ENCODE peak calls at places on chromosomes 3 and 15, in seven cellular contexts. One of them, this sample, is unnamed.

GRCh38 chr3:74268753-74269152 is 345.7 kb downstream of the CNTN3 start:
- DNase-seq in HL-60: no peak
- DNase-seq in CD8-positive, alpha-beta T cell: no peak
- DNase-seq in AG09319: no peak
- DNase-seq in H1: no peak
- DNase-seq in glutamatergic neuron: no peak
- DNase-seq in endothelial cell: no peak
- DNase-seq in this sample: no peak

GRCh38 chr15:43253431-43254403 is 13.0 kb downstream of the TGM5 start:
- DNase-seq in HL-60: peak
- DNase-seq in CD8-positive, alpha-beta T cell: no peak
- DNase-seq in AG09319: no peak
- DNase-seq in H1: no peak
- DNase-seq in glutamatergic neuron: no peak
- DNase-seq in endothelial cell: no peak
- DNase-seq in this sample: no peak

GRCh38 chr3:117611242-117611641 is 901.7 kb downstream of the TUSC7 start:
- DNase-seq in HL-60: no peak
- DNase-seq in CD8-positive, alpha-beta T cell: no peak
- DNase-seq in AG09319: no peak
- DNase-seq in H1: no peak
- DNase-seq in glutamatergic neuron: no peak
- DNase-seq in endothelial cell: no peak
- DNase-seq in this sample: no peak

GRCh38 chr15:65902373-65902772 is 33.1 kb downstream of the RAB11A start:
- DNase-seq in HL-60: peak
- DNase-seq in CD8-positive, alpha-beta T cell: no peak
- DNase-seq in AG09319: no peak
- DNase-seq in H1: peak
- DNase-seq in glutamatergic neuron: no peak
- DNase-seq in endothelial cell: no peak
- DNase-seq in this sample: no peak

GRCh38 chr3:101902041-101902440 is 52.7 kb downstream of the NFKBIZ start:
- DNase-seq in HL-60: no peak
- DNase-seq in CD8-positive, alpha-beta T cell: no peak
- DNase-seq in AG09319: peak
- DNase-seq in H1: no peak
- DNase-seq in glutamatergic neuron: no peak
- DNase-seq in endothelial cell: no peak
- DNase-seq in this sample: no peak

GRCh38 chr3:10783360-10784346 is 32.4 kb upstream of the SLC6A11 start:
- DNase-seq in HL-60: peak
- DNase-seq in CD8-positive, alpha-beta T cell: peak
- DNase-seq in AG09319: no peak
- DNase-seq in H1: peak
- DNase-seq in glutamatergic neuron: no peak
- DNase-seq in endothelial cell: peak
- DNase-seq in this sample: peak

GRCh38 chr15:74259821-74260502 is 23.8 kb downstream of the CCDC33 start:
- DNase-seq in HL-60: no peak
- DNase-seq in CD8-positive, alpha-beta T cell: no peak
- DNase-seq in AG09319: no peak
- DNase-seq in H1: no peak
- DNase-seq in glutamatergic neuron: no peak
- DNase-seq in endothelial cell: no peak
- DNase-seq in this sample: no peak

GRCh38 chr3:53581671-53582070 is 87.3 kb downstream of the CACNA1D start:
- DNase-seq in HL-60: no peak
- DNase-seq in CD8-positive, alpha-beta T cell: no peak
- DNase-seq in AG09319: no peak
- DNase-seq in H1: no peak
- DNase-seq in glutamatergic neuron: no peak
- DNase-seq in endothelial cell: no peak
- DNase-seq in this sample: no peak

GRCh38 chr3:112149136-112149535 is 16.1 kb upstream of the GCSAM start:
- DNase-seq in HL-60: no peak
- DNase-seq in CD8-positive, alpha-beta T cell: no peak
- DNase-seq in AG09319: no peak
- DNase-seq in H1: no peak
- DNase-seq in glutamatergic neuron: no peak
- DNase-seq in endothelial cell: no peak
- DNase-seq in this sample: no peak

GRCh38 chr3:94285874-94286273 is 223.0 kb downstream of the NSUN3 start:
- DNase-seq in HL-60: no peak
- DNase-seq in CD8-positive, alpha-beta T cell: no peak
- DNase-seq in AG09319: no peak
- DNase-seq in H1: no peak
- DNase-seq in glutamatergic neuron: no peak
- DNase-seq in endothelial cell: no peak
- DNase-seq in this sample: no peak

GRCh38 chr15:96585634-96586386 is 255.3 kb downstream of the NR2F2 start:
- DNase-seq in HL-60: peak
- DNase-seq in CD8-positive, alpha-beta T cell: no peak
- DNase-seq in AG09319: peak
- DNase-seq in H1: no peak
- DNase-seq in glutamatergic neuron: no peak
- DNase-seq in endothelial cell: no peak
- DNase-seq in this sample: no peak

GRCh38 chr3:37183976-37184375 is 9.6 kb upstream of the LRRFIP2 start:
- DNase-seq in HL-60: no peak
- DNase-seq in CD8-positive, alpha-beta T cell: no peak
- DNase-seq in AG09319: no peak
- DNase-seq in H1: no peak
- DNase-seq in glutamatergic neuron: no peak
- DNase-seq in endothelial cell: no peak
- DNase-seq in this sample: no peak

GRCh38 chr3:126081618-126082333 is 2.1 kb downstream of the SLC41A3 start:
- DNase-seq in HL-60: no peak
- DNase-seq in CD8-positive, alpha-beta T cell: no peak
- DNase-seq in AG09319: no peak
- DNase-seq in H1: no peak
- DNase-seq in glutamatergic neuron: no peak
- DNase-seq in endothelial cell: no peak
- DNase-seq in this sample: no peak

GRCh38 chr15:95326689-95327525 is 1003.6 kb upstream of the NR2F2 start:
- DNase-seq in HL-60: no peak
- DNase-seq in CD8-positive, alpha-beta T cell: no peak
- DNase-seq in AG09319: no peak
- DNase-seq in H1: no peak
- DNase-seq in glutamatergic neuron: peak
- DNase-seq in endothelial cell: peak
- DNase-seq in this sample: peak

GRCh38 chr3:155870945-155871745 is 695 bp downstream of the GMPS start:
- DNase-seq in HL-60: peak
- DNase-seq in CD8-positive, alpha-beta T cell: peak
- DNase-seq in AG09319: no peak
- DNase-seq in H1: no peak
- DNase-seq in glutamatergic neuron: peak
- DNase-seq in endothelial cell: peak
- DNase-seq in this sample: peak

GRCh38 chr15:64507293-64507802 is 47.0 kb downstream of the ZNF609 start:
- DNase-seq in HL-60: peak
- DNase-seq in CD8-positive, alpha-beta T cell: peak
- DNase-seq in AG09319: no peak
- DNase-seq in H1: no peak
- DNase-seq in glutamatergic neuron: peak
- DNase-seq in endothelial cell: peak
- DNase-seq in this sample: peak

GRCh38 chr3:184502123-184502667 is 59.4 kb upstream of the EPHB3 start:
- DNase-seq in HL-60: no peak
- DNase-seq in CD8-positive, alpha-beta T cell: no peak
- DNase-seq in AG09319: no peak
- DNase-seq in H1: no peak
- DNase-seq in glutamatergic neuron: no peak
- DNase-seq in endothelial cell: no peak
- DNase-seq in this sample: no peak

GRCh38 chr3:184506579-184506978 is 55.0 kb upstream of the EPHB3 start:
- DNase-seq in HL-60: no peak
- DNase-seq in CD8-positive, alpha-beta T cell: no peak
- DNase-seq in AG09319: no peak
- DNase-seq in H1: no peak
- DNase-seq in glutamatergic neuron: no peak
- DNase-seq in endothelial cell: no peak
- DNase-seq in this sample: no peak

GRCh38 chr3:184505053-184505452 is 56.5 kb upstream of the EPHB3 start:
- DNase-seq in HL-60: no peak
- DNase-seq in CD8-positive, alpha-beta T cell: no peak
- DNase-seq in AG09319: peak
- DNase-seq in H1: no peak
- DNase-seq in glutamatergic neuron: no peak
- DNase-seq in endothelial cell: no peak
- DNase-seq in this sample: no peak

GRCh38 chr3:184505479-184505878 is 56.1 kb upstream of the EPHB3 start:
- DNase-seq in HL-60: no peak
- DNase-seq in CD8-positive, alpha-beta T cell: no peak
- DNase-seq in AG09319: no peak
- DNase-seq in H1: no peak
- DNase-seq in glutamatergic neuron: no peak
- DNase-seq in endothelial cell: no peak
- DNase-seq in this sample: no peak

GRCh38 chr3:184503647-184504046 is 57.9 kb upstream of the EPHB3 start:
- DNase-seq in HL-60: no peak
- DNase-seq in CD8-positive, alpha-beta T cell: no peak
- DNase-seq in AG09319: no peak
- DNase-seq in H1: no peak
- DNase-seq in glutamatergic neuron: no peak
- DNase-seq in endothelial cell: no peak
- DNase-seq in this sample: no peak
- TF ChIP-seq CTCF in HL-60: no peak
- TF ChIP-seq CTCF in CD8-positive, alpha-beta T cell: no peak
- TF ChIP-seq CTCF in AG09319: no peak
- TF ChIP-seq CTCF in H1: no peak
- TF ChIP-seq CTCF in glutamatergic neuron: no peak
- TF ChIP-seq CTCF in endothelial cell: no peak
- TF ChIP-seq CTCF in this sample: no peak

DNA sequence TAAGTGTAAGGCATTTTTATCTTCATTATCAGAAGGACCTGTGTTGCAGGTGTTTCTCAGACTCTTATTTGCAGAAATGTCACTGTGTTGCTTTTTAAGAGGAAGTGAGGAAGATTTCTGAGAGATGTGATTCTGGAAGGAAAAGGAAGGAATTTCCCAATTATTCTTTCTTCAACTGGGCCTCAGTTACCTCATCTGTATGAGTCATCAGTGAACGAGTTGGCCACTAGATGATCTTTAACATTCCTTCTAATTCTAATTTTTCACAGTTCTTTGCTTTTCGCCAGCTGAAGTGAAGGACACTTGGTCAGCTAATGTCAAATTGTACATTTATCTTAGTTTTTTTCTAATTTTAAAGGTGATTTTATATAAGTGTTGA is 28.9 kb downstream of the CLEC3B start:
- DNase-seq in HL-60: peak
- DNase-seq in CD8-positive, alpha-beta T cell: no peak
- DNase-seq in AG09319: peak
- DNase-seq in H1: no peak
- DNase-seq in glutamatergic neuron: no peak
- DNase-seq in endothelial cell: no peak
- DNase-seq in this sample: no peak
- TF ChIP-seq CTCF in HL-60: no peak
- TF ChIP-seq CTCF in CD8-positive, alpha-beta T cell: no peak
- TF ChIP-seq CTCF in AG09319: no peak
- TF ChIP-seq CTCF in H1: no peak
- TF ChIP-seq CTCF in glutamatergic neuron: no peak
- TF ChIP-seq CTCF in endothelial cell: no peak
- TF ChIP-seq CTCF in this sample: no peak

GRCh38 chr3:170961616-170962400 is 53.4 kb upstream of the EIF5A2 start:
- DNase-seq in HL-60: no peak
- DNase-seq in CD8-positive, alpha-beta T cell: no peak
- DNase-seq in AG09319: peak
- DNase-seq in H1: no peak
- DNase-seq in glutamatergic neuron: no peak
- DNase-seq in endothelial cell: peak
- DNase-seq in this sample: no peak
- TF ChIP-seq CTCF in HL-60: peak
- TF ChIP-seq CTCF in CD8-positive, alpha-beta T cell: peak
- TF ChIP-seq CTCF in AG09319: peak
- TF ChIP-seq CTCF in H1: no peak
- TF ChIP-seq CTCF in glutamatergic neuron: peak
- TF ChIP-seq CTCF in endothelial cell: peak
- TF ChIP-seq CTCF in this sample: peak

GRCh38 chr3:26522919-26523318 is 99.7 kb upstream of the LRRC3B start:
- DNase-seq in HL-60: no peak
- DNase-seq in CD8-positive, alpha-beta T cell: no peak
- DNase-seq in AG09319: no peak
- DNase-seq in H1: no peak
- DNase-seq in glutamatergic neuron: no peak
- DNase-seq in endothelial cell: no peak
- DNase-seq in this sample: no peak
- TF ChIP-seq CTCF in HL-60: no peak
- TF ChIP-seq CTCF in CD8-positive, alpha-beta T cell: no peak
- TF ChIP-seq CTCF in AG09319: no peak
- TF ChIP-seq CTCF in H1: no peak
- TF ChIP-seq CTCF in glutamatergic neuron: no peak
- TF ChIP-seq CTCF in endothelial cell: no peak
- TF ChIP-seq CTCF in this sample: no peak

This sample was measured in nephron progenitor cell.